ENCODE peak calls at places on chromosomes 13 and 19, in five cellular contexts. W, N, T, L and V are unnamed samples.
A peak's percentile ranks its signal among the peaks of the same experiment; 100 is the strongest.

GRCh38 chr19:56821675-56822074 is 18.9 kb downstream of the PEG3 start:
- DNase-seq in W (no peak), N (no peak), T (no peak), L (no peak), V (no peak)

GRCh38 chr19:43527860-43528622 is 1.0 kb upstream of the ETHE1 start:
- DNase-seq in W (no peak), N (no peak), T (no peak), L (no peak), V (peak; percentile 34)

GRCh38 chr13:46211116-46211515 is 612 bp upstream of the LRRC63 start:
- DNase-seq in W (peak; percentile 18), N (peak; percentile 8), T (no peak), L (no peak), V (no peak)

GRCh38 chr13:99436013-99436412 is 65.3 kb upstream of the TM9SF2 start:
- DNase-seq in W (no peak), N (no peak), T (no peak), L (no peak), V (no peak)

GRCh38 chr13:30339721-30340366 is 32.5 kb upstream of the KATNAL1 start:
- DNase-seq in W (no peak), N (no peak), T (no peak), L (peak; percentile 21), V (no peak)

GRCh38 chr19:55594996-55595530 is 4.3 kb downstream of the FIZ1 start:
- DNase-seq in W (no peak), N (no peak), T (no peak), L (no peak), V (no peak)

GRCh38 chr13:109243311-109243951 is 543.0 kb downstream of the IRS2 start:
- DNase-seq in W (no peak), N (peak; percentile 93), T (no peak), L (peak; percentile 94), V (peak; percentile 98)

GRCh38 chr13:40113644-40114304 is 458.3 kb downstream of the COG6 start:
- DNase-seq in W (no peak), N (no peak), T (no peak), L (peak; percentile 59), V (peak; percentile 75)

GRCh38 chr13:91133941-91134772 is 213.3 kb upstream of the MIR17HG start:
- DNase-seq in W (peak; percentile 1), N (peak; percentile 57), T (no peak), L (peak; percentile 79), V (peak; percentile 72)

GRCh38 chr13:111122056-111122455 is 6.9 kb downstream of the ARHGEF7 start:
- DNase-seq in W (no peak), N (no peak), T (no peak), L (no peak), V (no peak)

GRCh38 chr19:17840019-17840418 is 7.8 kb downstream of the JAK3 start:
- DNase-seq in W (no peak), N (no peak), T (no peak), L (no peak), V (no peak)

GRCh38 chr19:53079313-53079924 is 23.8 kb downstream of the ZNF160 start:
- DNase-seq in W (no peak), N (no peak), T (no peak), L (no peak), V (peak; percentile 19)

GRCh38 chr13:28423010-28423409 is 71.9 kb downstream of the FLT1 start:
- DNase-seq in W (no peak), N (no peak), T (peak; percentile 72), L (no peak), V (no peak)

GRCh38 chr13:26558074-26558805 is 757 bp downstream of the WASF3 start:
- DNase-seq in W (no peak), N (no peak), T (no peak), L (peak; percentile 13), V (peak; percentile 36)

GRCh38 chr13:57673197-57673596 is 41.7 kb downstream of the PCDH17 start:
- DNase-seq in W (no peak), N (no peak), T (no peak), L (no peak), V (no peak)

GRCh38 chr13:74761794-74762193 is 627.6 kb upstream of the KLF12 start:
- DNase-seq in W (no peak), N (no peak), T (no peak), L (peak; percentile 73), V (peak; percentile 84)